ENCODE peak calls at places on chromosomes 6 and 20, in ten cellular contexts. One of them, this sample, is unnamed.

GRCh38 chr6:11224252-11224965 is 8.1 kb downstream of the NEDD9 start:
- DNase-seq in erythroblast: no peak
- DNase-seq in heart left ventricle: no peak
- DNase-seq in ovary: no peak
- DNase-seq in stomach: no peak
- DNase-seq in adrenal gland: no peak
- DNase-seq in A549: no peak
- DNase-seq in HepG2: no peak
- DNase-seq in lower leg skin: no peak
- DNase-seq in upper lobe of left lung: no peak
- DNase-seq in this sample: no peak

GRCh38 chr20:60115452-60115851 is 157.2 kb downstream of the CDH26 start:
- DNase-seq in erythroblast: no peak
- DNase-seq in heart left ventricle: no peak
- DNase-seq in ovary: no peak
- DNase-seq in stomach: peak; percentile 7
- DNase-seq in adrenal gland: no peak
- DNase-seq in A549: no peak
- DNase-seq in HepG2: no peak
- DNase-seq in lower leg skin: no peak
- DNase-seq in upper lobe of left lung: no peak
- DNase-seq in this sample: no peak

GRCh38 chr6:73285674-73286283 is 22.8 kb upstream of the KHDC1 start:
- DNase-seq in erythroblast: peak; percentile 38
- DNase-seq in heart left ventricle: no peak
- DNase-seq in ovary: no peak
- DNase-seq in stomach: no peak
- DNase-seq in adrenal gland: no peak
- DNase-seq in A549: peak; percentile 47
- DNase-seq in HepG2: peak; percentile 25
- DNase-seq in lower leg skin: no peak
- DNase-seq in upper lobe of left lung: no peak
- DNase-seq in this sample: peak; percentile 52

GRCh38 chr20:24060851-24061590 is 72.4 kb upstream of the GGTLC1 start:
- DNase-seq in erythroblast: no peak
- DNase-seq in heart left ventricle: no peak
- DNase-seq in ovary: no peak
- DNase-seq in stomach: no peak
- DNase-seq in adrenal gland: no peak
- DNase-seq in A549: no peak
- DNase-seq in HepG2: no peak
- DNase-seq in lower leg skin: no peak
- DNase-seq in upper lobe of left lung: no peak
- DNase-seq in this sample: no peak

GRCh38 chr6:88722691-88723090 is 240.7 kb downstream of the RNGTT start:
- DNase-seq in erythroblast: no peak
- DNase-seq in heart left ventricle: no peak
- DNase-seq in ovary: no peak
- DNase-seq in stomach: no peak
- DNase-seq in adrenal gland: no peak
- DNase-seq in A549: no peak
- DNase-seq in HepG2: no peak
- DNase-seq in lower leg skin: no peak
- DNase-seq in upper lobe of left lung: no peak
- DNase-seq in this sample: no peak

GRCh38 chr20:37901667-37902503 is 1.0 kb upstream of the VSTM2L start:
- DNase-seq in erythroblast: peak; percentile 80
- DNase-seq in heart left ventricle: no peak
- DNase-seq in ovary: peak; percentile 33
- DNase-seq in stomach: peak; percentile 53
- DNase-seq in adrenal gland: peak; percentile 54
- DNase-seq in A549: peak; percentile 89
- DNase-seq in HepG2: peak; percentile 61
- DNase-seq in lower leg skin: no peak
- DNase-seq in upper lobe of left lung: peak; percentile 52
- DNase-seq in this sample: peak; percentile 71

GRCh38 chr6:36998723-36999466 is 6.6 kb upstream of the FGD2 start:
- DNase-seq in erythroblast: no peak
- DNase-seq in heart left ventricle: no peak
- DNase-seq in ovary: no peak
- DNase-seq in stomach: no peak
- DNase-seq in adrenal gland: no peak
- DNase-seq in A549: no peak
- DNase-seq in HepG2: no peak
- DNase-seq in lower leg skin: no peak
- DNase-seq in upper lobe of left lung: no peak
- DNase-seq in this sample: no peak

GRCh38 chr6:10862361-10862760 is 19.5 kb downstream of the GCM2 start:
- DNase-seq in erythroblast: no peak
- DNase-seq in heart left ventricle: no peak
- DNase-seq in ovary: no peak
- DNase-seq in stomach: no peak
- DNase-seq in adrenal gland: no peak
- DNase-seq in A549: no peak
- DNase-seq in HepG2: no peak
- DNase-seq in lower leg skin: no peak
- DNase-seq in upper lobe of left lung: no peak
- DNase-seq in this sample: no peak

GRCh38 chr6:132907915-132908314 is 93.5 kb downstream of the RPS12 start:
- DNase-seq in erythroblast: no peak
- DNase-seq in heart left ventricle: no peak
- DNase-seq in ovary: no peak
- DNase-seq in stomach: no peak
- DNase-seq in adrenal gland: no peak
- DNase-seq in A549: no peak
- DNase-seq in HepG2: no peak
- DNase-seq in lower leg skin: no peak
- DNase-seq in upper lobe of left lung: no peak
- DNase-seq in this sample: no peak

GRCh38 chr20:35620818-35621559 is 5.4 kb downstream of the SPAG4 start:
- DNase-seq in erythroblast: no peak
- DNase-seq in heart left ventricle: no peak
- DNase-seq in ovary: peak; percentile 17
- DNase-seq in stomach: no peak
- DNase-seq in adrenal gland: no peak
- DNase-seq in A549: no peak
- DNase-seq in HepG2: no peak
- DNase-seq in lower leg skin: no peak
- DNase-seq in upper lobe of left lung: no peak
- DNase-seq in this sample: no peak

DNA sequence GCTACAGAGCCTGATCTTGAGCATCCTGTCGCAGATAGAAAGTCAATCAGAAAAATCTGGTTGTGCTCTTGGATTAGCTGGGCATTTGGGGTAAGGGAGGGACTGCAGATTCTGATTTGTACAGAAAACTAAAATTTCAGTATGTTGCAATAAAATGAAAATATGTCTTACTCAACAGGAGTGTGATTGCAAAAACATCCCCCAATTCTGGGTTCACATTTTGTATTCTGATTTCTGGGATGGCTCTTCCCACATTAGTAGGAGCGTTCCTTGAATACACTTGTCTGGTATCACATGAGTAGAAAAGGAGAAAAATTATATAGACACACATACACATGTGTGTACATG is 40.5 kb downstream of the PANK2 start:
- DNase-seq in erythroblast: no peak
- DNase-seq in heart left ventricle: no peak
- DNase-seq in ovary: no peak
- DNase-seq in stomach: no peak
- DNase-seq in adrenal gland: no peak
- DNase-seq in A549: no peak
- DNase-seq in HepG2: no peak
- DNase-seq in lower leg skin: no peak
- DNase-seq in upper lobe of left lung: no peak
- DNase-seq in this sample: no peak
- TF ChIP-seq POLR2A in erythroblast: no peak
- TF ChIP-seq POLR2A in heart left ventricle: no peak
- TF ChIP-seq POLR2A in ovary: no peak
- TF ChIP-seq POLR2A in stomach: no peak
- TF ChIP-seq POLR2A in adrenal gland: no peak
- TF ChIP-seq POLR2A in A549: no peak
- TF ChIP-seq POLR2A in HepG2: no peak
- TF ChIP-seq POLR2A in lower leg skin: no peak
- TF ChIP-seq POLR2A in upper lobe of left lung: no peak
- TF ChIP-seq POLR2A in this sample: no peak

GRCh38 chr6:90860822-90861601 is 274.1 kb upstream of the MAP3K7 start:
- DNase-seq in erythroblast: no peak
- DNase-seq in heart left ventricle: no peak
- DNase-seq in ovary: no peak
- DNase-seq in stomach: no peak
- DNase-seq in adrenal gland: no peak
- DNase-seq in A549: peak; percentile 6
- DNase-seq in HepG2: peak; percentile 1
- DNase-seq in lower leg skin: no peak
- DNase-seq in upper lobe of left lung: no peak
- DNase-seq in this sample: no peak

GRCh38 chr6:90865513-90865912 is 278.6 kb upstream of the MAP3K7 start:
- DNase-seq in erythroblast: no peak
- DNase-seq in heart left ventricle: no peak
- DNase-seq in ovary: no peak
- DNase-seq in stomach: no peak
- DNase-seq in adrenal gland: no peak
- DNase-seq in A549: no peak
- DNase-seq in HepG2: no peak
- DNase-seq in lower leg skin: no peak
- DNase-seq in upper lobe of left lung: no peak
- DNase-seq in this sample: no peak

GRCh38 chr6:90859056-90859455 is 272.2 kb upstream of the MAP3K7 start:
- DNase-seq in erythroblast: no peak
- DNase-seq in heart left ventricle: no peak
- DNase-seq in ovary: no peak
- DNase-seq in stomach: no peak
- DNase-seq in adrenal gland: no peak
- DNase-seq in A549: no peak
- DNase-seq in HepG2: no peak
- DNase-seq in lower leg skin: no peak
- DNase-seq in upper lobe of left lung: no peak
- DNase-seq in this sample: no peak

GRCh38 chr6:90859612-90860011 is 272.7 kb upstream of the MAP3K7 start:
- DNase-seq in erythroblast: no peak
- DNase-seq in heart left ventricle: no peak
- DNase-seq in ovary: no peak
- DNase-seq in stomach: no peak
- DNase-seq in adrenal gland: no peak
- DNase-seq in A549: peak; percentile 22
- DNase-seq in HepG2: no peak
- DNase-seq in lower leg skin: no peak
- DNase-seq in upper lobe of left lung: no peak
- DNase-seq in this sample: no peak
- TF ChIP-seq POLR2A in erythroblast: no peak
- TF ChIP-seq POLR2A in heart left ventricle: no peak
- TF ChIP-seq POLR2A in ovary: no peak
- TF ChIP-seq POLR2A in stomach: no peak
- TF ChIP-seq POLR2A in adrenal gland: no peak
- TF ChIP-seq POLR2A in A549: no peak
- TF ChIP-seq POLR2A in HepG2: no peak
- TF ChIP-seq POLR2A in lower leg skin: no peak
- TF ChIP-seq POLR2A in upper lobe of left lung: no peak
- TF ChIP-seq POLR2A in this sample: no peak

GRCh38 chr20:50191065-50191565 is 485 bp downstream of the CEBPB start:
- DNase-seq in erythroblast: peak; percentile 78
- DNase-seq in heart left ventricle: peak; percentile 81
- DNase-seq in ovary: peak; percentile 79
- DNase-seq in stomach: peak; percentile 71
- DNase-seq in adrenal gland: peak; percentile 72
- DNase-seq in A549: no peak
- DNase-seq in HepG2: no peak
- DNase-seq in lower leg skin: peak; percentile 47
- DNase-seq in upper lobe of left lung: peak; percentile 96
- DNase-seq in this sample: no peak
- TF ChIP-seq POLR2A in erythroblast: peak; percentile 56
- TF ChIP-seq POLR2A in heart left ventricle: no peak
- TF ChIP-seq POLR2A in ovary: no peak
- TF ChIP-seq POLR2A in stomach: no peak
- TF ChIP-seq POLR2A in adrenal gland: no peak
- TF ChIP-seq POLR2A in A549: peak; percentile 18
- TF ChIP-seq POLR2A in HepG2: no peak
- TF ChIP-seq POLR2A in lower leg skin: no peak
- TF ChIP-seq POLR2A in upper lobe of left lung: peak; percentile 4
- TF ChIP-seq POLR2A in this sample: peak; percentile 51

GRCh38 chr6:29625337-29625930 is 7.5 kb downstream of the GABBR1 start:
- DNase-seq in erythroblast: no peak
- DNase-seq in heart left ventricle: no peak
- DNase-seq in ovary: no peak
- DNase-seq in stomach: no peak
- DNase-seq in adrenal gland: no peak
- DNase-seq in A549: no peak
- DNase-seq in HepG2: no peak
- DNase-seq in lower leg skin: no peak
- DNase-seq in upper lobe of left lung: no peak
- DNase-seq in this sample: no peak

GRCh38 chr6:29629571-29629970 is 3.4 kb downstream of the GABBR1 start:
- DNase-seq in erythroblast: no peak
- DNase-seq in heart left ventricle: no peak
- DNase-seq in ovary: no peak
- DNase-seq in stomach: no peak
- DNase-seq in adrenal gland: no peak
- DNase-seq in A549: no peak
- DNase-seq in HepG2: no peak
- DNase-seq in lower leg skin: no peak
- DNase-seq in upper lobe of left lung: no peak
- DNase-seq in this sample: no peak

GRCh38 chr6:29626948-29627761 is 5.8 kb downstream of the GABBR1 start:
- DNase-seq in erythroblast: no peak
- DNase-seq in heart left ventricle: peak; percentile 29
- DNase-seq in ovary: no peak
- DNase-seq in stomach: no peak
- DNase-seq in adrenal gland: no peak
- DNase-seq in A549: no peak
- DNase-seq in HepG2: no peak
- DNase-seq in lower leg skin: no peak
- DNase-seq in upper lobe of left lung: peak; percentile 83
- DNase-seq in this sample: no peak

GRCh38 chr6:29628419-29629281 is 4.3 kb downstream of the GABBR1 start:
- DNase-seq in erythroblast: peak; percentile 21
- DNase-seq in heart left ventricle: peak; percentile 84
- DNase-seq in ovary: peak; percentile 84
- DNase-seq in stomach: peak; percentile 76
- DNase-seq in adrenal gland: peak; percentile 76
- DNase-seq in A549: peak; percentile 71
- DNase-seq in HepG2: peak; percentile 43
- DNase-seq in lower leg skin: peak; percentile 58
- DNase-seq in upper lobe of left lung: peak; percentile 87
- DNase-seq in this sample: peak; percentile 79

DNA sequence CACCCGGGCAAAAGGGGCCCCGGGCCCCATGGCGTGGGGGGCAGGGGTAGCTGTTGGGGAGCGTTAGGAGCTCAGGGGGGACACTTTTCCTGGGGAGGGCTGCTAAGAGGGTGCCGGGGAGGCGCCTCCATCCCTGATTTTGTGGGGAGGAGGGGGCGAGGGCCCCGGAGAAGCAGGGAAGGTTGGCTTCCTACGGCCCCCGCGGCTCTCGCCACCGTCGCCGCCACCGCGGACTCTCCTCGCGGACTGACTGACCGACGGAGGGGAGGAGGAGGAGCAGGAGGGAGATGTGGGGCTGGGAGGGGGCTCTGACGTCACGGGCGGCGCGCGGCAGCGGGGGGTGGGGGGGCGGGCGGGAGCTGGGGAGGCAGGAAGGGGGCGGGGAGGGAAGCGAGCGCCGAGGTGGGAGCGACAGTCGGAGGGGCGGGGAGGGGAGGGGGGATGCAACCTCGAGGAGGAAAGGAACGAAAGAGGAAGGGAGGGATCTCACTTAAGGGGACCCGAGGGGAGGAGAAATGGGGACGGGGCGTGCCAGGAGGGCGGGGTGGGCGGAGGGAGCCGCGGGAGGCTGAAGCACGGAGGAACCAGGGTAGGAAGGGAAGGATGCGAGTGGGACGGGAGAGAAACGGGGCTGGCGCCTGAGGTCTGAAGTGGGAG is 5.1 kb downstream of the GABBR1 start:
- DNase-seq in erythroblast: peak; percentile 44
- DNase-seq in heart left ventricle: peak; percentile 79
- DNase-seq in ovary: peak; percentile 85
- DNase-seq in stomach: peak; percentile 52
- DNase-seq in adrenal gland: peak; percentile 58
- DNase-seq in A549: peak; percentile 57
- DNase-seq in HepG2: no peak
- DNase-seq in lower leg skin: peak; percentile 47
- DNase-seq in upper lobe of left lung: peak; percentile 91
- DNase-seq in this sample: peak; percentile 81
- TF ChIP-seq POLR2A in erythroblast: no peak
- TF ChIP-seq POLR2A in heart left ventricle: peak; percentile 67
- TF ChIP-seq POLR2A in ovary: peak; percentile 90
- TF ChIP-seq POLR2A in stomach: no peak
- TF ChIP-seq POLR2A in adrenal gland: peak; percentile 61
- TF ChIP-seq POLR2A in A549: no peak
- TF ChIP-seq POLR2A in HepG2: no peak
- TF ChIP-seq POLR2A in lower leg skin: no peak
- TF ChIP-seq POLR2A in upper lobe of left lung: no peak
- TF ChIP-seq POLR2A in this sample: peak; percentile 93